ENCODE peak calls at places on chromosome 14, in six cellular contexts. One of them, this sample, is unnamed.
A peak's percentile ranks its signal among the peaks of the same experiment; 100 is the strongest.

GRCh38 chr14:54775486-54776100 is 127.0 kb downstream of the GCH1 start:
- DNase-seq in neural crest cell: no peak
- DNase-seq in neural progenitor cell: no peak
- DNase-seq in gastrocnemius medialis: no peak
- DNase-seq in tibial artery: no peak
- DNase-seq in NCI-H1105 treated with DMSO at 0.1 percent for 48 hours: no peak
- DNase-seq in this sample: no peak

GRCh38 chr14:80100681-80101080 is 110.6 kb downstream of the DIO2 start:
- DNase-seq in neural progenitor cell: no peak
- DNase-seq in tibial artery: no peak
- DNase-seq in NCI-H1105 treated with DMSO at 0.1 percent for 48 hours: no peak
- DNase-seq in neural crest cell: no peak
- DNase-seq in gastrocnemius medialis: no peak
- DNase-seq in this sample: no peak

GRCh38 chr14:20384321-20384720 is 29.0 kb downstream of the TEP1 start:
- DNase-seq in NCI-H1105 treated with DMSO at 0.1 percent for 48 hours: no peak
- DNase-seq in neural progenitor cell: no peak
- DNase-seq in neural crest cell: no peak
- DNase-seq in tibial artery: no peak
- DNase-seq in gastrocnemius medialis: no peak
- DNase-seq in this sample: no peak

GRCh38 chr14:106417224-106418049 is 891.1 kb downstream of the TMEM121 start:
- DNase-seq in tibial artery: no peak
- DNase-seq in neural crest cell: no peak
- DNase-seq in NCI-H1105 treated with DMSO at 0.1 percent for 48 hours: no peak
- DNase-seq in gastrocnemius medialis: no peak
- DNase-seq in neural progenitor cell: peak; percentile 15
- DNase-seq in this sample: peak; percentile 59

GRCh38 chr14:89041245-89041585 is 216.8 kb downstream of the TTC8 start:
- DNase-seq in tibial artery: no peak
- DNase-seq in neural crest cell: no peak
- DNase-seq in gastrocnemius medialis: peak; percentile 14
- DNase-seq in neural progenitor cell: no peak
- DNase-seq in NCI-H1105 treated with DMSO at 0.1 percent for 48 hours: peak; percentile 96
- DNase-seq in this sample: peak; percentile 23

GRCh38 chr14:93788557-93789365 is 476 bp upstream of the PRIMA1 start:
- DNase-seq in neural crest cell: peak; percentile 31
- DNase-seq in tibial artery: peak; percentile 85
- DNase-seq in neural progenitor cell: peak; percentile 80
- DNase-seq in gastrocnemius medialis: no peak
- DNase-seq in NCI-H1105 treated with DMSO at 0.1 percent for 48 hours: peak; percentile 72
- DNase-seq in this sample: peak; percentile 83

GRCh38 chr14:95185452-95186392 is 28.4 kb upstream of the DICER1 start:
- DNase-seq in NCI-H1105 treated with DMSO at 0.1 percent for 48 hours: no peak
- DNase-seq in tibial artery: no peak
- DNase-seq in neural crest cell: no peak
- DNase-seq in gastrocnemius medialis: peak; percentile 52
- DNase-seq in neural progenitor cell: no peak
- DNase-seq in this sample: no peak

GRCh38 chr14:60647081-60647836 is 2.0 kb downstream of the SIX1 start:
- DNase-seq in tibial artery: peak; percentile 77
- DNase-seq in neural progenitor cell: peak; percentile 80
- DNase-seq in gastrocnemius medialis: peak; percentile 91
- DNase-seq in NCI-H1105 treated with DMSO at 0.1 percent for 48 hours: peak; percentile 67
- DNase-seq in neural crest cell: no peak
- DNase-seq in this sample: peak; percentile 77

GRCh38 chr14:68819260-68819691 is 26.4 kb upstream of the ZFP36L1 start:
- DNase-seq in neural crest cell: no peak
- DNase-seq in gastrocnemius medialis: no peak
- DNase-seq in NCI-H1105 treated with DMSO at 0.1 percent for 48 hours: no peak
- DNase-seq in tibial artery: no peak
- DNase-seq in neural progenitor cell: peak; percentile 39
- DNase-seq in this sample: peak; percentile 92

GRCh38 chr14:64005822-64006221 is 153.0 kb downstream of the SYNE2 start:
- DNase-seq in NCI-H1105 treated with DMSO at 0.1 percent for 48 hours: no peak
- DNase-seq in neural progenitor cell: no peak
- DNase-seq in tibial artery: no peak
- DNase-seq in neural crest cell: no peak
- DNase-seq in gastrocnemius medialis: no peak
- DNase-seq in this sample: no peak

GRCh38 chr14:75661499-75661814 is 411 bp downstream of the TTLL5 start:
- DNase-seq in NCI-H1105 treated with DMSO at 0.1 percent for 48 hours: no peak
- DNase-seq in gastrocnemius medialis: no peak
- DNase-seq in neural crest cell: no peak
- DNase-seq in neural progenitor cell: no peak
- DNase-seq in tibial artery: no peak
- DNase-seq in this sample: no peak

GRCh38 chr14:93928184-93929047 is 1.3 kb downstream of the FAM181A start:
- DNase-seq in tibial artery: no peak
- DNase-seq in neural progenitor cell: no peak
- DNase-seq in NCI-H1105 treated with DMSO at 0.1 percent for 48 hours: no peak
- DNase-seq in neural crest cell: no peak
- DNase-seq in gastrocnemius medialis: no peak
- DNase-seq in this sample: no peak

GRCh38 chr14:24366664-24367505 is 1.1 kb upstream of the NFATC4 start:
- DNase-seq in neural crest cell: peak; percentile 62
- DNase-seq in gastrocnemius medialis: peak; percentile 73
- DNase-seq in neural progenitor cell: peak; percentile 97
- DNase-seq in NCI-H1105 treated with DMSO at 0.1 percent for 48 hours: peak; percentile 97
- DNase-seq in tibial artery: peak; percentile 98
- DNase-seq in this sample: peak; percentile 99

GRCh38 chr14:31893156-31893813 is 183.8 kb upstream of the ARHGAP5 start:
- DNase-seq in neural crest cell: peak; percentile 37
- DNase-seq in neural progenitor cell: peak; percentile 81
- DNase-seq in tibial artery: no peak
- DNase-seq in NCI-H1105 treated with DMSO at 0.1 percent for 48 hours: no peak
- DNase-seq in gastrocnemius medialis: no peak
- DNase-seq in this sample: no peak

GRCh38 chr14:75961662-75962061 is 20.1 kb downstream of the TGFB3 start:
- DNase-seq in gastrocnemius medialis: no peak
- DNase-seq in neural progenitor cell: no peak
- DNase-seq in NCI-H1105 treated with DMSO at 0.1 percent for 48 hours: no peak
- DNase-seq in tibial artery: no peak
- DNase-seq in neural crest cell: no peak
- DNase-seq in this sample: no peak

GRCh38 chr14:22668863-22669262 is 24.7 kb upstream of the OR6J1 start:
- DNase-seq in neural progenitor cell: no peak
- DNase-seq in tibial artery: no peak
- DNase-seq in gastrocnemius medialis: no peak
- DNase-seq in NCI-H1105 treated with DMSO at 0.1 percent for 48 hours: no peak
- DNase-seq in neural crest cell: no peak
- DNase-seq in this sample: no peak

GRCh38 chr14:91303091-91303923 is 58.8 kb upstream of the GPR68 start:
- DNase-seq in gastrocnemius medialis: no peak
- DNase-seq in tibial artery: no peak
- DNase-seq in neural progenitor cell: peak; percentile 97
- DNase-seq in neural crest cell: no peak
- DNase-seq in NCI-H1105 treated with DMSO at 0.1 percent for 48 hours: no peak
- DNase-seq in this sample: peak; percentile 99

GRCh38 chr14:99548871-99549270 is 55.1 kb downstream of the CCDC85C start:
- DNase-seq in gastrocnemius medialis: no peak
- DNase-seq in neural progenitor cell: no peak
- DNase-seq in tibial artery: no peak
- DNase-seq in neural crest cell: no peak
- DNase-seq in NCI-H1105 treated with DMSO at 0.1 percent for 48 hours: no peak
- DNase-seq in this sample: no peak

GRCh38 chr14:49933128-49933527 is 40.2 kb downstream of the ARF6 start:
- DNase-seq in gastrocnemius medialis: no peak
- DNase-seq in NCI-H1105 treated with DMSO at 0.1 percent for 48 hours: no peak
- DNase-seq in neural progenitor cell: no peak
- DNase-seq in neural crest cell: no peak
- DNase-seq in tibial artery: no peak
- DNase-seq in this sample: no peak

GRCh38 chr14:69043007-69043444 is 63.9 kb upstream of the ACTN1 start:
- DNase-seq in tibial artery: peak; percentile 93
- DNase-seq in NCI-H1105 treated with DMSO at 0.1 percent for 48 hours: no peak
- DNase-seq in gastrocnemius medialis: peak; percentile 32
- DNase-seq in neural progenitor cell: no peak
- DNase-seq in neural crest cell: no peak
- DNase-seq in this sample: no peak

GRCh38 chr14:56666294-56666693 is 86.7 kb downstream of the TMEM260 start:
- DNase-seq in tibial artery: no peak
- DNase-seq in NCI-H1105 treated with DMSO at 0.1 percent for 48 hours: no peak
- DNase-seq in neural crest cell: no peak
- DNase-seq in gastrocnemius medialis: no peak
- DNase-seq in neural progenitor cell: no peak
- DNase-seq in this sample: peak; percentile 47

GRCh38 chr14:58637391-58638230 is at the start of gene DACT1:
- DNase-seq in neural progenitor cell: peak; percentile 90
- DNase-seq in NCI-H1105 treated with DMSO at 0.1 percent for 48 hours: peak; percentile 25
- DNase-seq in tibial artery: peak; percentile 81
- DNase-seq in neural crest cell: peak; percentile 51
- DNase-seq in gastrocnemius medialis: peak; percentile 16
- DNase-seq in this sample: peak; percentile 80

GRCh38 chr14:58563981-58564380 is 73.8 kb upstream of the DACT1 start:
- DNase-seq in neural progenitor cell: no peak
- DNase-seq in NCI-H1105 treated with DMSO at 0.1 percent for 48 hours: no peak
- DNase-seq in neural crest cell: no peak
- DNase-seq in gastrocnemius medialis: no peak
- DNase-seq in tibial artery: no peak
- DNase-seq in this sample: no peak

GRCh38 chr14:97113339-97113738 is 316.2 kb downstream of the VRK1 start:
- DNase-seq in NCI-H1105 treated with DMSO at 0.1 percent for 48 hours: peak; percentile 74
- DNase-seq in neural crest cell: no peak
- DNase-seq in neural progenitor cell: no peak
- DNase-seq in tibial artery: no peak
- DNase-seq in gastrocnemius medialis: no peak
- DNase-seq in this sample: no peak

GRCh38 chr14:75514673-75515630 is 7.3 kb upstream of the BATF start:
- DNase-seq in neural crest cell: no peak
- DNase-seq in NCI-H1105 treated with DMSO at 0.1 percent for 48 hours: no peak
- DNase-seq in tibial artery: no peak
- DNase-seq in neural progenitor cell: peak; percentile 20
- DNase-seq in gastrocnemius medialis: no peak
- DNase-seq in this sample: peak; percentile 43

GRCh38 chr14:65115615-65116014 is 13.3 kb upstream of the MAX start:
- DNase-seq in neural crest cell: no peak
- DNase-seq in NCI-H1105 treated with DMSO at 0.1 percent for 48 hours: no peak
- DNase-seq in neural progenitor cell: no peak
- DNase-seq in tibial artery: no peak
- DNase-seq in gastrocnemius medialis: no peak
- DNase-seq in this sample: no peak

GRCh38 chr14:44529026-44529425 is 21.9 kb upstream of the FSCB start:
- DNase-seq in tibial artery: no peak
- DNase-seq in neural crest cell: no peak
- DNase-seq in NCI-H1105 treated with DMSO at 0.1 percent for 48 hours: no peak
- DNase-seq in neural progenitor cell: no peak
- DNase-seq in gastrocnemius medialis: no peak
- DNase-seq in this sample: no peak

This sample was measured in mesendoderm.